ENCODE peak calls at places on chromosome 3, in eight cellular contexts. V is HepG2, J is A549, A is mesendoderm, E is IMR-90, R is endothelial cell of umbilical vein, Y is PC-9, O is MM.1S. T is an unnamed sample.

GRCh38 chr3:64267774-64268604 is 42.7 kb upstream of the PRICKLE2 start:
- DNase-seq in Y (no peak), O (no peak), E (peak; percentile 68), A (peak; percentile 85), J (no peak), V (no peak), R (peak; percentile 11), T (no peak)

GRCh38 chr3:99938270-99938955 is 120.8 kb downstream of the CMSS1 start:
- DNase-seq in E (peak; percentile 54), A (no peak), Y (no peak), O (no peak), J (no peak), R (peak; percentile 41), V (no peak), T (no peak)

GRCh38 chr3:109188726-109189125 is 52.2 kb downstream of the C3orf85 start:
- DNase-seq in R (no peak), E (no peak), A (no peak), O (no peak), J (no peak), V (no peak), Y (no peak), T (no peak)

GRCh38 chr3:7683431-7683830 is 818.2 kb upstream of the LMCD1 start:
- DNase-seq in J (no peak), O (no peak), V (no peak), Y (no peak), E (no peak), R (no peak), A (no peak), T (no peak)

GRCh38 chr3:192092388-192093005 is 631.5 kb downstream of the PYDC2 start:
- DNase-seq in V (no peak), E (no peak), O (no peak), R (no peak), A (no peak), Y (no peak), J (no peak), T (no peak)

GRCh38 chr3:157089455-157090221 is 70.3 kb downstream of the CCNL1 start:
- DNase-seq in O (no peak), V (no peak), J (no peak), A (peak; percentile 27), R (peak; percentile 79), E (peak; percentile 71), Y (peak; percentile 52), T (no peak)

GRCh38 chr3:9180764-9181117 is 68.7 kb downstream of the SRGAP3 start:
- DNase-seq in J (no peak), R (no peak), O (no peak), E (no peak), A (no peak), V (no peak), Y (no peak), T (no peak)

GRCh38 chr3:109241459-109241858 is 74.9 kb downstream of the DPPA2 start:
- DNase-seq in Y (no peak), J (no peak), O (no peak), A (no peak), R (no peak), E (no peak), V (no peak), T (no peak)

GRCh38 chr3:16800361-16800760 is 84.4 kb upstream of the PLCL2 start:
- DNase-seq in Y (no peak), A (peak; percentile 34), J (no peak), O (no peak), R (no peak), V (no peak), E (no peak), T (no peak)

DNA sequence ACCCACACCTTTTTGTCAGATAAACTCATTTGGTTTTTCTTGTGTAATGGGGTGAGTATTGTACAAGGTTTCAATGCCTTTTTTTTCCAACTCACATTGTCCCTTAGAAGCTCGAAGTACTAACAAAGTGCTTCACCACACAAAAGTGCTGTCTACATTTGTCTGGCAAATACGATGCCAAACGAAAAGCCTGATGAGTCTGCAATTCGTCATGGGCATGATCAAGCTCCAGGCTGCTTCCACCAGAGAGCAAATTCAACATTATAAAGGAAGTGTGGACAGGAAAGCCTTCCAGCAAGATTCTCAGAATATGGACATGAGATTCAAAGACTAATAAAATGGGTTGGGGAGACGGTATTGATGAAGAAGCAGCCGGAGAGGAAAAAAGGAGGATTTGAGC is 495.0 kb downstream of the FHIT start:
- DNase-seq in J (no peak), Y (no peak), O (no peak), A (no peak), V (no peak), E (no peak), R (no peak), T (no peak)
- H3K4me2 ChIP-seq in J (no peak overlapping the region), Y (no peak overlapping the region), O (no peak overlapping the region), A (no peak overlapping the region), V (no peak overlapping the region), E (no peak overlapping the region), R (no peak overlapping the region), T (no peak overlapping the region)

GRCh38 chr3:53748512-53749271 is 97.5 kb downstream of the CHDH start:
- DNase-seq in V (no peak), J (no peak), O (no peak), E (no peak), R (no peak), A (no peak), Y (no peak), T (no peak)
- H3K27ac ChIP-seq in V (no peak overlapping the region), J (no peak overlapping the region), O (no peak overlapping the region), E (no peak overlapping the region), R (no peak overlapping the region), A (no peak overlapping the region), Y (no peak overlapping the region), T (no peak overlapping the region)

DNA sequence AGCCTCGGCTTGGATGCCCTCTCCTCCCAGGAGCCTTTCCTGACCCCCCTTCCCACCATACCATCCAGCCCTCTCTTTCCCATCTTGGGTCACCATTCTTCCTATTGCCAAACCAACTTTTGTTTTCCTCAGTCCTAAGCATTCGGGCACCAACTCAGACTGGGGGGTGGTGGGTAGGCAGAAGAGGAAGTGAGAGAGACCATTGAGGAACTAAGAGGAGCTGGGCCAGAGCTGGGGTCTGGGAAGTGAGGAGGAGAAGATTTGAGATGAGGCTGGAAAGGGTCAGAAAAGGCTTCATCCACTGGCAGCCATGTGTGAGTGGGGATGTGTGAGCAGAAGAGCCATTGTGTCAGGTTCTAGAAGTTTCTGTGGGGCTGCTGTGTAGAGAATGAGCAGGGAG is 37.7 kb downstream of the TKT start:
- DNase-seq in V (no peak), R (no peak), E (no peak), Y (no peak), J (no peak), O (no peak), A (no peak), T (no peak)
- H3K4me2 ChIP-seq in V (no peak overlapping the region), R (no peak overlapping the region), E (no peak overlapping the region), Y (no peak overlapping the region), J (no peak overlapping the region), O (no peak overlapping the region), A (no peak overlapping the region), T (no peak overlapping the region)

GRCh38 chr3:72887378-72887722 is 496 bp upstream of the GXYLT2 start:
- DNase-seq in R (no peak), J (no peak), V (no peak), E (no peak), Y (no peak), A (no peak), O (no peak), T (no peak)

GRCh38 chr3:72889310-72890165 is 1.7 kb downstream of the GXYLT2 start:
- DNase-seq in V (no peak), O (no peak), R (no peak), J (no peak), A (no peak), E (no peak), Y (no peak), T (no peak)

GRCh38 chr3:72890166-72890925 is 2.5 kb downstream of the GXYLT2 start:
- DNase-seq in Y (no peak), E (no peak), A (no peak), O (no peak), R (no peak), J (no peak), V (peak; percentile 11), T (no peak)

GRCh38 chr3:72888546-72889309 is 882 bp downstream of the GXYLT2 start:
- DNase-seq in R (peak; percentile 11), V (peak; percentile 51), Y (no peak), E (peak; percentile 42), O (no peak), J (peak; percentile 43), A (peak; percentile 65), T (no peak)

GRCh38 chr3:72887723-72888545 is at the start of gene GXYLT2:
- DNase-seq in R (peak; percentile 34), Y (no peak), J (peak; percentile 58), O (peak; percentile 32), A (peak; percentile 89), E (peak; percentile 71), V (peak; percentile 48), T (no peak)
- H3K27ac ChIP-seq in R (no peak within 1 kb of the TSS), Y (no peak within 1 kb of the TSS), J (peak within 1 kb of the TSS; percentile 76), O (no peak within 1 kb of the TSS), A (no peak within 1 kb of the TSS), E (peak within 1 kb of the TSS; percentile 76), V (peak within 1 kb of the TSS; percentile 50), T (peak within 1 kb of the TSS; percentile 32)

T was measured in keratinocyte.